ENCODE peak calls at places on chromosomes 13 and 19, in eight cellular contexts. One of them, this sample, is unnamed. For H3K4me1, the result is how much of the 10 kb centered on the place peaks cover.

GRCh38 chr19:46480409-46480808 is 9.0 kb upstream of the PNMA8A start:
- DNase-seq in upper lobe of right lung: no peak
- DNase-seq in OCI-LY7: no peak
- DNase-seq in IMR-90: peak
- DNase-seq in PC-3: no peak
- DNase-seq in fibroblast of lung: peak
- DNase-seq in suprapubic skin: no peak
- DNase-seq in right lobe of liver: no peak
- DNase-seq in this sample: no peak

GRCh38 chr19:3881272-3882040 is 971 bp downstream of the ATCAY start:
- DNase-seq in upper lobe of right lung: no peak
- DNase-seq in OCI-LY7: no peak
- DNase-seq in IMR-90: no peak
- DNase-seq in PC-3: no peak
- DNase-seq in fibroblast of lung: no peak
- DNase-seq in suprapubic skin: no peak
- DNase-seq in right lobe of liver: no peak
- DNase-seq in this sample: no peak

GRCh38 chr13:113116871-113117271 is 5.7 kb upstream of the F10 start:
- DNase-seq in upper lobe of right lung: no peak
- DNase-seq in OCI-LY7: no peak
- DNase-seq in IMR-90: no peak
- DNase-seq in PC-3: no peak
- DNase-seq in fibroblast of lung: no peak
- DNase-seq in suprapubic skin: peak
- DNase-seq in right lobe of liver: no peak
- DNase-seq in this sample: no peak

GRCh38 chr19:12757544-12758274 is 6.1 kb downstream of the BEST2 start:
- DNase-seq in upper lobe of right lung: peak
- DNase-seq in OCI-LY7: peak
- DNase-seq in IMR-90: peak
- DNase-seq in PC-3: peak
- DNase-seq in fibroblast of lung: peak
- DNase-seq in suprapubic skin: peak
- DNase-seq in right lobe of liver: peak
- DNase-seq in this sample: no peak

GRCh38 chr13:21683034-21683733 is 12.3 kb downstream of the FGF9 start:
- DNase-seq in upper lobe of right lung: no peak
- DNase-seq in OCI-LY7: no peak
- DNase-seq in IMR-90: peak
- DNase-seq in PC-3: peak
- DNase-seq in fibroblast of lung: peak
- DNase-seq in suprapubic skin: no peak
- DNase-seq in right lobe of liver: no peak
- DNase-seq in this sample: no peak

GRCh38 chr19:3966051-3967017 is 4.6 kb downstream of the DAPK3 start:
- DNase-seq in upper lobe of right lung: no peak
- DNase-seq in OCI-LY7: no peak
- DNase-seq in IMR-90: no peak
- DNase-seq in PC-3: no peak
- DNase-seq in fibroblast of lung: no peak
- DNase-seq in suprapubic skin: peak
- DNase-seq in right lobe of liver: no peak
- DNase-seq in this sample: no peak

GRCh38 chr13:113226873-113227272 is 17.5 kb downstream of the CUL4A start:
- DNase-seq in upper lobe of right lung: no peak
- DNase-seq in OCI-LY7: no peak
- DNase-seq in IMR-90: peak
- DNase-seq in PC-3: no peak
- DNase-seq in fibroblast of lung: no peak
- DNase-seq in suprapubic skin: no peak
- DNase-seq in right lobe of liver: no peak
- DNase-seq in this sample: no peak

GRCh38 chr13:63085851-63086250 is 1670.2 kb upstream of the PCDH20 start:
- DNase-seq in upper lobe of right lung: no peak
- DNase-seq in OCI-LY7: no peak
- DNase-seq in IMR-90: no peak
- DNase-seq in PC-3: no peak
- DNase-seq in fibroblast of lung: no peak
- DNase-seq in suprapubic skin: no peak
- DNase-seq in right lobe of liver: no peak
- DNase-seq in this sample: no peak

GRCh38 chr19:13768510-13768909 is 4.2 kb downstream of the MRI1 start:
- DNase-seq in upper lobe of right lung: no peak
- DNase-seq in OCI-LY7: no peak
- DNase-seq in IMR-90: no peak
- DNase-seq in PC-3: no peak
- DNase-seq in fibroblast of lung: no peak
- DNase-seq in suprapubic skin: peak
- DNase-seq in right lobe of liver: no peak
- DNase-seq in this sample: no peak

GRCh38 chr19:55160128-55160985 is 2.8 kb upstream of the TNNI3 start:
- DNase-seq in upper lobe of right lung: peak
- DNase-seq in OCI-LY7: peak
- DNase-seq in IMR-90: peak
- DNase-seq in PC-3: peak
- DNase-seq in fibroblast of lung: peak
- DNase-seq in suprapubic skin: peak
- DNase-seq in right lobe of liver: peak
- DNase-seq in this sample: no peak

GRCh38 chr13:54965881-54966280 is 1937.3 kb downstream of the OLFM4 start:
- DNase-seq in upper lobe of right lung: no peak
- DNase-seq in OCI-LY7: no peak
- DNase-seq in IMR-90: no peak
- DNase-seq in PC-3: no peak
- DNase-seq in fibroblast of lung: peak
- DNase-seq in suprapubic skin: no peak
- DNase-seq in right lobe of liver: no peak
- DNase-seq in this sample: no peak

DNA sequence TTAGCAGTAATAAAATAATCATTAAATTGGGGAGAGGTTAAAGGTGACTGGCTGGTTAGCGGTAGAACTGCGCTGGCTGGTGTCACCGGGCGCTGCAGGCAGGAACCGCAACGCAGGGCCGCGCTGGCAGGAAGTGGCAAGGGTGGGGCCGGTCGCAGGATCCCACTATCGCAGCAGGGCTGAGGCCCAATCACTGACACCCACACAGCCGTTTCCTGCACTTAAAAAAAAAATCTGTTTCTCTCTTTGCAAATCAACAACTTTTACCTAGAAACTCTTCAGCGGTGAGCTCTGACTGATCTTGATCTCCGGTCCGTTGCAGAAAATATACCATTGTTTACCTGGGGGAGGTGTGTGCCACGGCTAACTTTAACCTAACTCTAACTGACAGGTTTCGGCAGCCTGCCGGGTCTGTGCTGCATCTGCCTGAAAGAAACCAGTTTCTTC is 46.9 kb downstream of the KLF2 start:
- DNase-seq in upper lobe of right lung: peak
- DNase-seq in OCI-LY7: peak
- DNase-seq in IMR-90: no peak
- DNase-seq in PC-3: no peak
- DNase-seq in fibroblast of lung: no peak
- DNase-seq in suprapubic skin: no peak
- DNase-seq in right lobe of liver: peak
- DNase-seq in this sample: peak
- H3K4me1 ChIP-seq in upper lobe of right lung: under half
- H3K4me1 ChIP-seq in OCI-LY7: half or more
- H3K4me1 ChIP-seq in IMR-90: under half
- H3K4me1 ChIP-seq in PC-3: under half
- H3K4me1 ChIP-seq in fibroblast of lung: under half
- H3K4me1 ChIP-seq in suprapubic skin: under half
- H3K4me1 ChIP-seq in right lobe of liver: under half
- H3K4me1 ChIP-seq in this sample: half or more

GRCh38 chr13:48414501-48414900 is 1.6 kb upstream of the LPAR6 start:
- DNase-seq in upper lobe of right lung: no peak
- DNase-seq in OCI-LY7: no peak
- DNase-seq in IMR-90: no peak
- DNase-seq in PC-3: no peak
- DNase-seq in fibroblast of lung: no peak
- DNase-seq in suprapubic skin: no peak
- DNase-seq in right lobe of liver: no peak
- DNase-seq in this sample: no peak

GRCh38 chr13:48412100-48412556 is 785 bp downstream of the LPAR6 start:
- DNase-seq in upper lobe of right lung: no peak
- DNase-seq in OCI-LY7: no peak
- DNase-seq in IMR-90: peak
- DNase-seq in PC-3: peak
- DNase-seq in fibroblast of lung: peak
- DNase-seq in suprapubic skin: no peak
- DNase-seq in right lobe of liver: no peak
- DNase-seq in this sample: no peak

GRCh38 chr13:48412881-48413351 is at the start of gene LPAR6:
- DNase-seq in upper lobe of right lung: no peak
- DNase-seq in OCI-LY7: no peak
- DNase-seq in IMR-90: peak
- DNase-seq in PC-3: peak
- DNase-seq in fibroblast of lung: peak
- DNase-seq in suprapubic skin: no peak
- DNase-seq in right lobe of liver: no peak
- DNase-seq in this sample: no peak

GRCh38 chr13:48411281-48412099 is 1.4 kb downstream of the LPAR6 start:
- DNase-seq in upper lobe of right lung: no peak
- DNase-seq in OCI-LY7: no peak
- DNase-seq in IMR-90: peak
- DNase-seq in PC-3: peak
- DNase-seq in fibroblast of lung: peak
- DNase-seq in suprapubic skin: no peak
- DNase-seq in right lobe of liver: no peak
- DNase-seq in this sample: no peak

DNA sequence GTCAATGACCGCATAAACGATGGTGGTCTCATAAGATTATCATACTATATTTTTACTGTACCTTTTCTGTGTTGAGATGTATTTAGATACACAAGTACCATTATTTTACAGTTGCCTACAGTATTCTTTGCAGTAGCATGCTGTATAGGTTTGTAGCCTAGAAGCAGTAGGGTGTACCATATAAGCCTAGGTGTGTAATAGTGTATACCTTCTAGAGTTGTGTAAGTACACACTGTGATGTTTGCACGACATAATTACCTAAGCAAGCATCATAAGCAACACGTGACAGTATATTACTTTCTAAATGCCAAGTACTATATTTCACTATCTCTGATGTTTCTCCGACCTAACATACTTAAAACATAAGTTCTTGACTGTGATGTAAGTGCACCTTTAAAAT is 2.7 kb downstream of the LPAR6 start:
- DNase-seq in upper lobe of right lung: no peak
- DNase-seq in OCI-LY7: no peak
- DNase-seq in IMR-90: no peak
- DNase-seq in PC-3: no peak
- DNase-seq in fibroblast of lung: no peak
- DNase-seq in suprapubic skin: no peak
- DNase-seq in right lobe of liver: no peak
- DNase-seq in this sample: no peak
- H3K4me3 ChIP-seq in upper lobe of right lung: peak
- H3K4me3 ChIP-seq in OCI-LY7: no peak
- H3K4me3 ChIP-seq in IMR-90: no peak
- H3K4me3 ChIP-seq in PC-3: peak
- H3K4me3 ChIP-seq in fibroblast of lung: peak
- H3K4me3 ChIP-seq in suprapubic skin: peak
- H3K4me3 ChIP-seq in right lobe of liver: peak
- H3K4me3 ChIP-seq in this sample: peak

DNA sequence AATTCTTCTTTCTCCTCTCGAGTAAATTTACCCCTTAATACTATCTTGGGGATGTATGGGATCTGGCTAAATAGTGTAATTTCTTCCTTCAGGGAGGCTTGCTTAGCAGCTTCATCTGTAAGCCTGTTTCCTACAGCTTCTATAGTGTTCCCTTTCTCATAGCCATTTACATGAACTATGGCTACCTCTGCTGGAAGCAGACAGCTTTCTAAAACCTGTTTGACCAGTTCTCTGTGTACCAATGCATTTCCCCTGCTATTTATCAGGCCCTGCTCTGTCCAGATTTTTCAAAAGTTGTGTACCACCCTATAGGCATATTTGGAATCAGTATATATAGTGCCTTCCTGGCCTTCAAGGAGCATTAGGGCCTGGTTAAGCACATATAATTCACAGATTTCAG is 113.6 kb upstream of the PCDH9 start:
- DNase-seq in upper lobe of right lung: no peak
- DNase-seq in OCI-LY7: no peak
- DNase-seq in IMR-90: no peak
- DNase-seq in PC-3: peak
- DNase-seq in fibroblast of lung: no peak
- DNase-seq in suprapubic skin: no peak
- DNase-seq in right lobe of liver: no peak
- DNase-seq in this sample: no peak
- TF ChIP-seq CTCF in upper lobe of right lung: no peak
- TF ChIP-seq CTCF in OCI-LY7: no peak
- TF ChIP-seq CTCF in IMR-90: no peak
- TF ChIP-seq CTCF in PC-3: no peak
- TF ChIP-seq CTCF in fibroblast of lung: no peak
- TF ChIP-seq CTCF in suprapubic skin: no peak
- TF ChIP-seq CTCF in right lobe of liver: no peak
- TF ChIP-seq CTCF in this sample: no peak

GRCh38 chr19:29834991-29835390 is 23.2 kb downstream of the CCNE1 start:
- DNase-seq in upper lobe of right lung: peak
- DNase-seq in OCI-LY7: no peak
- DNase-seq in IMR-90: no peak
- DNase-seq in PC-3: peak
- DNase-seq in fibroblast of lung: no peak
- DNase-seq in suprapubic skin: no peak
- DNase-seq in right lobe of liver: no peak
- DNase-seq in this sample: no peak

GRCh38 chr19:29840066-29840950 is 28.5 kb downstream of the CCNE1 start:
- DNase-seq in upper lobe of right lung: peak
- DNase-seq in OCI-LY7: no peak
- DNase-seq in IMR-90: no peak
- DNase-seq in PC-3: no peak
- DNase-seq in fibroblast of lung: no peak
- DNase-seq in suprapubic skin: peak
- DNase-seq in right lobe of liver: no peak
- DNase-seq in this sample: no peak

GRCh38 chr19:29836409-29836825 is 24.6 kb downstream of the CCNE1 start:
- DNase-seq in upper lobe of right lung: peak
- DNase-seq in OCI-LY7: no peak
- DNase-seq in IMR-90: no peak
- DNase-seq in PC-3: no peak
- DNase-seq in fibroblast of lung: no peak
- DNase-seq in suprapubic skin: no peak
- DNase-seq in right lobe of liver: no peak
- DNase-seq in this sample: no peak

GRCh38 chr19:29835447-29835846 is 23.7 kb downstream of the CCNE1 start:
- DNase-seq in upper lobe of right lung: peak
- DNase-seq in OCI-LY7: no peak
- DNase-seq in IMR-90: no peak
- DNase-seq in PC-3: no peak
- DNase-seq in fibroblast of lung: no peak
- DNase-seq in suprapubic skin: no peak
- DNase-seq in right lobe of liver: no peak
- DNase-seq in this sample: no peak

DNA sequence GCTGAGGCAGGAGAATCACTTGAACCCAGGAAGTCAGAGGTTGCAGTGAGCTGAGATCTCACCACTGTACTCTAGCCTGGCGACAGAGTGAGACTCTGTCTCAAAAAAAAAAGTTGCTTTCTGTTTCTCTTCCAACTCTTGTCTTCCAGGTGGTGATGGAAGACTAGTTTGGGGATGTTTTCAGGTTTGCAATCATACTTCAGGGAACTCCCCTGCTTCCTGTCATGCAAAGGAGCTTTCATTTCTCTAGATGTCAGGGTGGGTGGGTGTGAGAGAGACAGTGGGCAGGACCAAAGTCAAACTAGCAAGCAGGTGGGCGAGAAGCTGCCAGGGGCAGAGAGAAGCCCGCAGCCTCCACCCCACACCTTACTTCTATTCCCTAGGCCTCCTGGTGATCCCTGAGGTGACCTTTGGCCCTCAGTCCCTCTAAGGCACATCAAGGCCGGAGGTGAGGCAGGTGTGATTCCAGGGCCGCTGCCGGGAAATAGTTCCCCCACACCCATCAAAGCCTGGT is 25.7 kb downstream of the CCNE1 start:
- DNase-seq in upper lobe of right lung: peak
- DNase-seq in OCI-LY7: peak
- DNase-seq in IMR-90: no peak
- DNase-seq in PC-3: no peak
- DNase-seq in fibroblast of lung: no peak
- DNase-seq in suprapubic skin: peak
- DNase-seq in right lobe of liver: no peak
- DNase-seq in this sample: no peak
- H3K4me1 ChIP-seq in upper lobe of right lung: under half
- H3K4me1 ChIP-seq in OCI-LY7: under half
- H3K4me1 ChIP-seq in IMR-90: under half
- H3K4me1 ChIP-seq in PC-3: under half
- H3K4me1 ChIP-seq in fibroblast of lung: under half
- H3K4me1 ChIP-seq in suprapubic skin: under half
- H3K4me1 ChIP-seq in right lobe of liver: under half
- H3K4me1 ChIP-seq in this sample: under half